ENCODE peak calls at places on chromosomes 1 and 21, in five cellular contexts. One of them, this sample, is unnamed.

GRCh38 chr1:245393694-245394093 is 238.9 kb downstream of the KIF26B start:
- DNase-seq in right cardiac atrium: no peak
- DNase-seq in hepatocyte: no peak
- DNase-seq in astrocyte: no peak
- DNase-seq in H1: no peak
- DNase-seq in this sample: no peak

GRCh38 chr21:38171723-38172344 is 85.0 kb upstream of the KCNJ15 start:
- DNase-seq in right cardiac atrium: no peak
- DNase-seq in hepatocyte: peak; percentile 35
- DNase-seq in astrocyte: peak; percentile 67
- DNase-seq in H1: peak; percentile 66
- DNase-seq in this sample: no peak

GRCh38 chr1:239647045-239647444 is 260.7 kb downstream of the CHRM3 start:
- DNase-seq in right cardiac atrium: no peak
- DNase-seq in hepatocyte: no peak
- DNase-seq in astrocyte: no peak
- DNase-seq in H1: no peak
- DNase-seq in this sample: no peak

GRCh38 chr1:22643381-22643780 is at the start of gene C1QC:
- DNase-seq in right cardiac atrium: peak; percentile 45
- DNase-seq in hepatocyte: no peak
- DNase-seq in astrocyte: no peak
- DNase-seq in H1: no peak
- DNase-seq in this sample: no peak

GRCh38 chr1:33231166-33231565 is 25.1 kb upstream of the ZNF362 start:
- DNase-seq in right cardiac atrium: no peak
- DNase-seq in hepatocyte: no peak
- DNase-seq in astrocyte: no peak
- DNase-seq in H1: no peak
- DNase-seq in this sample: no peak

GRCh38 chr1:233261206-233261605 is 34.3 kb downstream of the PCNX2 start:
- DNase-seq in right cardiac atrium: no peak
- DNase-seq in hepatocyte: peak; percentile 28
- DNase-seq in astrocyte: no peak
- DNase-seq in H1: no peak
- DNase-seq in this sample: no peak

GRCh38 chr1:60978421-60979357 is 103.7 kb upstream of the NFIA start:
- DNase-seq in right cardiac atrium: no peak
- DNase-seq in hepatocyte: peak; percentile 46
- DNase-seq in astrocyte: no peak
- DNase-seq in H1: peak; percentile 55
- DNase-seq in this sample: no peak

GRCh38 chr1:204320413-204320812 is 39.3 kb downstream of the PLEKHA6 start:
- DNase-seq in right cardiac atrium: no peak
- DNase-seq in hepatocyte: peak; percentile 78
- DNase-seq in astrocyte: peak; percentile 55
- DNase-seq in H1: no peak
- DNase-seq in this sample: no peak

GRCh38 chr21:20721151-20721550 is 277.1 kb upstream of the NCAM2 start:
- DNase-seq in right cardiac atrium: no peak
- DNase-seq in hepatocyte: no peak
- DNase-seq in astrocyte: peak; percentile 43
- DNase-seq in H1: no peak
- DNase-seq in this sample: no peak

GRCh38 chr1:203675596-203676347 is 49.1 kb downstream of the ATP2B4 start:
- DNase-seq in right cardiac atrium: no peak
- DNase-seq in hepatocyte: no peak
- DNase-seq in astrocyte: no peak
- DNase-seq in H1: no peak
- DNase-seq in this sample: no peak

DNA sequence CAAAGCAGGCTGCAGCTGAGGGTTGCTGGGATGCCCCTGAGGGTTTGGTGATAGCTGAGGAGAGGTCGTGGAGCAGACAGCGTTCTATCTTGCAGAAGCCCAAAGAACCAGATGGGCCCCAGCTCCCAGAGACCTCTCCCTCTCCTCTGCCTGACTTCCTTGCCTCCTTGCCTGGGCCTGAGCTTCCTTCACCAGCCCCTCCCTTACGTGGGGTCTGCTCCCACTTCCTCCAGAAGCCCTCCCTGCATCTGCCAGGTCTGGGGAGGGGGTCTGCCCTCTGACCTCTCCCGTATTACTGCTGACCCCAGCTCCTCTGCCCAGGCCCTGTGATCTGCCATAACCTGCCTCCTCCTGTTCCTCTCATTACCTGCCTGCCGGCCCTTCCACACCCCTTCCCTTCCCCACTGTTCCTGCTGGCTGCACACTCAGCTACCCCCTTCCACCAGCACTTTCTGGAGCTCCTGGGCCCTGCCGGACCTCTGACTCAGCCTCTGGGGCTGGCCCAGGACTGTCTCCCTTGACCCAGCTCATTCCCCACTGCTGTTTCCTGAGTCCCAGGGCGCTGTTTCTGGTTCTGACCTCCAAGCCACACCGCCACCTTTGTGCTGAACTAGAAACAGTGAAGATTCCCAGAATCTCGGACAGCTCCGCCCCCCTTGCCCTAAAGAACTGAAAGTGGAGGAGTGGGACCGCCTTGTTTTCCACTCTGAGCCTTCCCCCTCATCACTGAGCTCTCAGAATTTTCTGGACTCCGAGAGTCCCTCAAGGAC is 237.7 kb upstream of the C1orf174 start:
- DNase-seq in right cardiac atrium: no peak
- DNase-seq in hepatocyte: no peak
- DNase-seq in astrocyte: no peak
- DNase-seq in H1: no peak
- DNase-seq in this sample: no peak
- H3K9me3 ChIP-seq in right cardiac atrium: no peaks in the 10 kb centered on the region
- H3K9me3 ChIP-seq in hepatocyte: no peaks in the 10 kb centered on the region
- H3K9me3 ChIP-seq in astrocyte: peaks cover 8% of the 10 kb centered on the region
- H3K9me3 ChIP-seq in H1: no peaks in the 10 kb centered on the region
- H3K9me3 ChIP-seq in this sample: no peaks in the 10 kb centered on the region

DNA sequence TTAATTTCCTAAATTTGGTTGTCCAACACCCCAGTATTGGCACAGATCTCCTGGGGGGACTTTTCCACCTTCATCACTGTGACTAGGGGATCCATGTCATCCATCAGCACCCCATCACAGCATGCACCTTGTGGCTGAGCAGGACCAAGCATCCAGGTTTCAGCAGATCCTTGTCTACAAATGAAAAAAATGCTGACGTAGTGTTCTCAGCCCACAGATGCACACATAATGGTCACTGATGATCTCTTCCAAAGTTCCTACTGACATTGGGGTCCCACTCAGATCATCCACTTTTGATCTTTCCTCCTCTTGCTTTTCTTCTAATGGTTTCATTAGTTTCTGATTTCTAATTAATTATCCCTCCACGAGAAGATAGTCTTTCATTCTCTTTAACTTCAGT is 373.1 kb downstream of the TBX15 start:
- DNase-seq in right cardiac atrium: no peak
- DNase-seq in hepatocyte: no peak
- DNase-seq in astrocyte: no peak
- DNase-seq in H1: no peak
- DNase-seq in this sample: no peak
- H3K9me3 ChIP-seq in right cardiac atrium: no peaks in the 10 kb centered on the region
- H3K9me3 ChIP-seq in hepatocyte: no peaks in the 10 kb centered on the region
- H3K9me3 ChIP-seq in astrocyte: no peaks in the 10 kb centered on the region
- H3K9me3 ChIP-seq in H1: no peaks in the 10 kb centered on the region
- H3K9me3 ChIP-seq in this sample: no peaks in the 10 kb centered on the region

GRCh38 chr1:212127219-212127618 is 91.7 kb downstream of the DTL start:
- DNase-seq in right cardiac atrium: no peak
- DNase-seq in hepatocyte: no peak
- DNase-seq in astrocyte: no peak
- DNase-seq in H1: peak; percentile 60
- DNase-seq in this sample: no peak
- H3K9me3 ChIP-seq in right cardiac atrium: no peaks in the 10 kb centered on the region
- H3K9me3 ChIP-seq in hepatocyte: no peaks in the 10 kb centered on the region
- H3K9me3 ChIP-seq in astrocyte: no peaks in the 10 kb centered on the region
- H3K9me3 ChIP-seq in H1: no peaks in the 10 kb centered on the region
- H3K9me3 ChIP-seq in this sample: no peaks in the 10 kb centered on the region

DNA sequence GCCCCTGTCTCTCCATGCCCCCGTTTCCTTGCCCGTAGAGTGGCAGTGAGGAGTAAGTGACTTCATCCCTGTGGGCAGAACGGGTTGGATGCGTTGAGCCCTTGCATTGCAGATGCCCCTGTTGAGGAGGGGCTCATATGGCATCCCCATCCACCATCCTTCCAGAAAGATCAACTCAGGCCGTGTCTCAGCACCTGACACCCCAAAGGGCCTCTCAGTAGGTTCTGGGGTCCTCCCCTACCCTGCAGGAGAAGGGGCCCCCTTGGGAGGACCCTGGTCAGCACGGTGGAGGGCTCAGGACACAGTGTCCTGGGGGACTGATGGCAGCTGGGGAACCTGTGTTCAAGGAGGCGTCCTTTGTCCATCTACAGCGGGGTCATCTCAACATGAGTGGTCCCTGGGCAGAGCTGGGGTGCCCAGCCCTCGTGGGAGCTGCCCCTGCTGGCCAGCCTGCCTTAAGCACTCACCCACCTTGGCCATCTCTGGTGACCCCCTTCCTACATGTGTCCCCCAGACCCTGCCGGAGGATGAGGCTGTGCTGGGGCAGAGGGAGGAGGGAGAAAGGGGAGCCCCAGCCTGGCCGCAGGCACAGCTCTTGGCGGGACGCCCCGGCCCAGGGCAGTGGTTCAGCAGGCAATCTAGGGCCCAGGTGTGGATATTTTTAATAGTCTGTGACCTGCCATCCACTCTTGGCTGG is 48.2 kb upstream of the ACTRT2 start:
- DNase-seq in right cardiac atrium: no peak
- DNase-seq in hepatocyte: no peak
- DNase-seq in astrocyte: no peak
- DNase-seq in H1: no peak
- DNase-seq in this sample: no peak
- H3K9me3 ChIP-seq in right cardiac atrium: no peaks in the 10 kb centered on the region
- H3K9me3 ChIP-seq in hepatocyte: no peaks in the 10 kb centered on the region
- H3K9me3 ChIP-seq in astrocyte: no peaks in the 10 kb centered on the region
- H3K9me3 ChIP-seq in H1: peaks cover 100% of the 10 kb centered on the region
- H3K9me3 ChIP-seq in this sample: no peaks in the 10 kb centered on the region

GRCh38 chr1:56309065-56309464 is 270.3 kb downstream of the PLPP3 start:
- DNase-seq in right cardiac atrium: no peak
- DNase-seq in hepatocyte: no peak
- DNase-seq in astrocyte: no peak
- DNase-seq in H1: no peak
- DNase-seq in this sample: no peak
- H3K9me3 ChIP-seq in right cardiac atrium: no peaks in the 10 kb centered on the region
- H3K9me3 ChIP-seq in hepatocyte: peaks cover 2% of the 10 kb centered on the region
- H3K9me3 ChIP-seq in astrocyte: peaks cover 2% of the 10 kb centered on the region
- H3K9me3 ChIP-seq in H1: no peaks in the 10 kb centered on the region
- H3K9me3 ChIP-seq in this sample: no peaks in the 10 kb centered on the region

GRCh38 chr1:30300669-30301068 is 422.7 kb downstream of the MATN1 start:
- DNase-seq in right cardiac atrium: no peak
- DNase-seq in hepatocyte: no peak
- DNase-seq in astrocyte: no peak
- DNase-seq in H1: peak; percentile 24
- DNase-seq in this sample: no peak
- H3K9me3 ChIP-seq in right cardiac atrium: no peaks in the 10 kb centered on the region
- H3K9me3 ChIP-seq in hepatocyte: no peaks in the 10 kb centered on the region
- H3K9me3 ChIP-seq in astrocyte: no peaks in the 10 kb centered on the region
- H3K9me3 ChIP-seq in H1: peaks cover 4% of the 10 kb centered on the region
- H3K9me3 ChIP-seq in this sample: no peaks in the 10 kb centered on the region

This sample was measured in esophagus squamous epithelium.